ENCODE peak calls at places on chromosomes 5 and 9, in eight cellular contexts. J is transverse colon, F is ovary, K is tibial nerve, X is H1, I is suprapubic skin, C is K562, R is stomach. O is an unnamed sample.

GRCh38 chr5:38555354-38556114 is 912 bp downstream of the LIFR start:
- DNase-seq in C (no peak), R (no peak), X (no peak), F (no peak), I (no peak), J (no peak), K (no peak), O (no peak)

GRCh38 chr9:86944974-86945867 is 2.1 kb downstream of the GAS1 start:
- DNase-seq in K (no peak), C (no peak), I (no peak), J (no peak), R (no peak), F (peak), X (peak), O (peak)

GRCh38 chr9:112061152-112061740 is 113.9 kb downstream of the SUSD1 start:
- DNase-seq in F (no peak), I (peak), R (peak), X (no peak), C (peak), K (no peak), J (peak), O (peak)

GRCh38 chr5:179346875-179347274 is 1.6 kb upstream of the ADAMTS2 start:
- DNase-seq in I (no peak), K (no peak), C (no peak), X (no peak), R (no peak), J (no peak), F (no peak), O (no peak)

GRCh38 chr5:148740966-148741742 is 85.3 kb upstream of the ADRB2 start:
- DNase-seq in J (no peak), R (no peak), X (no peak), C (peak), F (no peak), I (no peak), K (no peak), O (peak)

GRCh38 chr9:98778711-98779530 is 17.4 kb downstream of the ANKS6 start:
- DNase-seq in R (no peak), X (peak), F (no peak), J (no peak), C (no peak), K (no peak), I (no peak), O (no peak)

GRCh38 chr5:178113141-178113787 is at the start of gene N4BP3:
- DNase-seq in R (peak), I (no peak), J (peak), K (no peak), F (no peak), X (peak), C (peak), O (no peak)

GRCh38 chr9:35229066-35229778 is 67.4 kb downstream of the UNC13B start:
- DNase-seq in X (no peak), J (no peak), F (no peak), R (no peak), C (no peak), K (no peak), I (no peak), O (no peak)

GRCh38 chr5:115543931-115544370 is 624 bp downstream of the FEM1C start:
- DNase-seq in X (no peak), F (no peak), K (peak), R (peak), J (peak), I (peak), C (peak), O (peak)

GRCh38 chr9:121350993-121351561 is 19.0 kb downstream of the STOM start:
- DNase-seq in K (peak), R (peak), F (peak), I (peak), X (no peak), C (peak), J (peak), O (peak)

GRCh38 chr9:134947265-134947955 is 29.7 kb upstream of the FCN1 start:
- DNase-seq in F (peak), K (no peak), R (no peak), J (no peak), X (no peak), C (no peak), I (no peak), O (no peak)

GRCh38 chr5:160937570-160937969 is 85.6 kb upstream of the ATP10B start:
- DNase-seq in J (no peak), K (no peak), F (no peak), X (no peak), R (peak), I (no peak), C (no peak), O (no peak)

GRCh38 chr5:60196382-60197113 is 303.0 kb upstream of the PDE4D start:
- DNase-seq in K (no peak), R (no peak), X (no peak), I (peak), C (no peak), F (no peak), J (no peak), O (peak)

GRCh38 chr5:179304466-179304865 is 40.8 kb downstream of the ADAMTS2 start:
- DNase-seq in J (no peak), C (no peak), F (no peak), K (no peak), X (no peak), R (no peak), I (peak), O (no peak)

GRCh38 chr5:107466233-107466769 is 204.4 kb downstream of the EFNA5 start:
- DNase-seq in R (no peak), F (no peak), X (no peak), C (peak), K (no peak), I (no peak), J (no peak), O (no peak)

GRCh38 chr9:130669965-130670364 is 5.6 kb downstream of the PRDM12 start:
- DNase-seq in X (no peak), I (no peak), C (no peak), J (no peak), R (no peak), F (no peak), K (no peak), O (no peak)

GRCh38 chr5:25568989-25569625 is 924.3 kb upstream of the CDH10 start:
- DNase-seq in J (no peak), R (no peak), X (no peak), I (no peak), C (peak), K (no peak), F (no peak), O (no peak)

GRCh38 chr5:56490971-56491468 is 257.9 kb upstream of the ANKRD55 start:
- DNase-seq in K (no peak), F (no peak), C (peak), X (no peak), R (no peak), I (no peak), J (no peak), O (no peak)

GRCh38 chr5:775960-776861 is 8.3 kb downstream of the ZDHHC11B start:
- DNase-seq in C (no peak), F (peak), J (no peak), I (peak), X (no peak), R (no peak), K (no peak), O (peak)

GRCh38 chr9:5110867-5111681 is 74.4 kb downstream of the INSL6 start:
- DNase-seq in K (no peak), I (no peak), C (no peak), F (peak), J (no peak), X (no peak), R (no peak), O (peak)

GRCh38 chr9:36099718-36100117 is 36.8 kb upstream of the GLIPR2 start:
- DNase-seq in F (no peak), X (no peak), R (no peak), J (no peak), K (no peak), C (no peak), I (no peak), O (no peak)

GRCh38 chr5:78929833-78930232 is 55.3 kb downstream of the ARSB start:
- DNase-seq in R (no peak), J (no peak), I (no peak), F (no peak), C (no peak), K (no peak), X (no peak), O (no peak)

GRCh38 chr9:7762600-7762999 is 37.0 kb downstream of the DMAC1 start:
- DNase-seq in J (no peak), K (no peak), R (no peak), X (no peak), I (no peak), C (no peak), F (no peak), O (no peak)

GRCh38 chr5:27267209-27267824 is 228.9 kb upstream of the CDH9 start:
- DNase-seq in J (no peak), I (no peak), K (no peak), X (no peak), F (no peak), C (no peak), R (no peak), O (no peak)

GRCh38 chr9:91604451-91604850 is 180.8 kb upstream of the NFIL3 start:
- DNase-seq in C (no peak), J (no peak), F (no peak), X (no peak), R (no peak), I (no peak), K (no peak), O (no peak)

DNA sequence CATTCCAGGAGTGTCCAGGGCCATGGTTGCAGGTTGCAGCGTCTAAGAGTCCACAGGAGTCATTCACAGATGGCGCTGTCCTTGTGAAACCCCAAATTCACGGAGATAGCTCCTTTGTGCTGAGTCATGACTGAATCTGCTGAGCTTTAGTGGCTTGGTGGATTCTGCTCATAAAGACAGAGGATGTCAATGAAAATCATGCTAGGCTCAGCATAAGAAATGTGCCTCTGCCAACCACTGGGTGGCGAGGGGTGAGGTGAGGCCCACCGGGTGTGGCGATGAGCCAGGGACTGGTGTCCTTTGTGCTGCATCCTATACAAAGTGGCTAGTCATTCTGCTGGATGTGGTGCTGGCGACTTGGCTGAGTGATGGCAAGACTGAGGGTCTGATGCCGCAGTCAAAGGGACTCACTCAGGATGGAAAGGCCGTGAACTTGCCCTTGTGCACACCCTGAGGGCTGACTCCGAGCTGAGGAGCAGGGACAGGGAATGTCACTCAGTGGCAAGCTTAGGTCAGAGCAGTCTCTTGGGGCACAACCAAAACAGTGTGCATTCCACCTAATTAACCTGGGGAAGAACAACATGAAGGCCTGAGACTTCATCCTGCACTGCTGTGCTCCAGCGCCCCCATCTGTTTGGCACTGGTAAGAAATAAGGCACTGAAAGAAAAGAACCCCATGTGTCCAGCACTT is 71.5 kb downstream of the DAP start:
- DNase-seq in I (no peak), K (no peak), R (no peak), C (peak), F (no peak), X (peak), J (no peak), O (no peak)
- TF ChIP-seq EP300 in I (no peak), K (no peak), R (no peak), C (no peak), F (no peak), X (no peak), J (no peak), O (no peak)

DNA sequence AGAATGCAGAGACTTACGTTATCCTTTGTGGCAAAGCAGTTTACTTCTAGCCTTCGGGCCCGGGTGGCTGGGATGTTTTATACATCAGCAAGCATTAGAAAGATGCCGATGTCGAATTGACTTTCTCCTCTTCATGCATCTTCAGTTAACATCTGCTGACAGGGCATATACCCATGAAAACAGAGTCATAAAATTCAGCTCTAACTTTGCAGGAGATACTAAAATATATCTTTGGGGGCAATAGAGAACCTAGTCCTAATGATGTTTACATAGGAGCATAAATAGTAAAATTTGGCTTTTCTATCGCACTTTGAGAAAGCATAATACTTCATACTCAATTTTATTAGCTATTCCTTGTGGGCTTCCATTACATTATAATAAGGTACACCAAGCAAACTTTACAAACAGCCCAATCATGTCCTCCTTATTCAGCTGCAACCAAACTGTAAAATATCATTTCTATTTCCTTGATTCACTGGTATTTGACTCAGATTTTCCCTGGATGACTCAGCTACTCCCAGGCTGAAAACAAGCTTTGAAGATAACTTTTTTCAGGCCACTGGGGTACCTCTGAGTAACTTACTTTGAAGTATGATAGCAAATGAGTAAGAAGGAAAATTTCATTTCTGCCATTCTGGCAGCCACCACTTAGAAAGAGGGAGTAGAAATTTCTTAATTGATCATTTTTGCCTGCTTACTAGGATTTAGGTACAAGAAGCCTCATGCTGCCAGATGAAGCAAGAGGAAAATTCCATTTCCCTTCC is 247.7 kb downstream of the PRELID2 start:
- DNase-seq in F (no peak), K (no peak), I (no peak), X (no peak), R (no peak), J (no peak), C (peak), O (no peak)
- TF ChIP-seq EP300 in F (no peak), K (no peak), I (no peak), X (no peak), R (no peak), J (no peak), C (no peak), O (no peak)

GRCh38 chr5:139640432-139641115 is 7.6 kb upstream of the CXXC5 start:
- DNase-seq in R (peak), K (no peak), I (peak), C (no peak), J (no peak), X (peak), F (no peak), O (peak)

GRCh38 chr5:139638736-139639618 is 9.2 kb upstream of the CXXC5 start:
- DNase-seq in J (peak), I (peak), R (peak), X (peak), K (no peak), F (no peak), C (peak), O (peak)

GRCh38 chr5:139641116-139642080 is 6.8 kb upstream of the CXXC5 start:
- DNase-seq in X (peak), R (peak), I (peak), K (no peak), F (no peak), J (no peak), C (no peak), O (peak)

GRCh38 chr5:139638090-139638735 is 9.9 kb upstream of the CXXC5 start:
- DNase-seq in R (peak), C (peak), K (no peak), J (peak), X (peak), I (peak), F (peak), O (peak)

DNA sequence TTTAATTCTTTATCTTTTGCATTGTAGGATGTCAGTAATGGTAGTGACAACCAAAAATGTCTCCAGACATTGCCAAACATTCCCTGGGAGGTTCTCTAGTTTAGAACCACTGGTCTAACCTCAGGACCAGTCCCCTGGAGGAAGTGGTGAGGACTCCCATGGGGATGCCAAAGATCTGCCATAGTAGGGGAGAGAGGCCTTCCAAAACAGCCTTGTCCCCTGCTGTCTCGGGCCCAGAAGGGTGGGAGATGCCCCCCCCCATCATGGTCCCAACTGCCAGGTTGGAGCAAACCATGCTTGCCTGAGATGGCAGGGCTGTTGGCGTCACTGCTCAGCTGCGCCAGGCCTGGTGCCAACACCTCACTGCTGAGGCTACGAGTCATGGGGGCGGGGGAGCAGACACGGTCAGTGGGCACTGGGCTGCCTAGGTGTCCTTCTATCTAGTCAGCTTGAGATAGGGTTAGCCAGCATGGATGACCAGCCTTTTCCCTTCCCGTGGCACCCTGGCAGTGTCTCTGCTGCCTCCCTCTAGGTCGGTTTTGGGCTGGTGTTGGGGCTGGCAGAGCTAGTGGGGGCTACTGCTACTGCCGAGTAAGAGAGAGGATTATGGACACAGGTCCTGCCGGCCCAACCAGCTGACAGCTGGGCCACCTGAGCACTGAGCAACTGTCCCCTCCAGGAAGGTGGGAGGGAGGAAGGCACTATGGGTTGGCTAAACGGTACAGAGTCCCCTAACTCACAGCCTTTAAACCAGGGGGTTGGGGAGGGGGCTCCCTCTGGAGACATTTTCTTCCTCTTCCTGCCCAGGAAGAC is 8.3 kb upstream of the CXXC5 start:
- DNase-seq in F (no peak), I (peak), K (no peak), R (peak), C (no peak), J (peak), X (peak), O (peak)
- TF ChIP-seq EP300 in F (no peak), I (no peak), K (no peak), R (no peak), C (no peak), J (no peak), X (no peak), O (no peak)

GRCh38 chr5:52502591-52502990 is 285.1 kb upstream of the ITGA1 start:
- DNase-seq in C (no peak), K (no peak), I (no peak), X (no peak), J (no peak), F (no peak), R (no peak), O (no peak)
- TF ChIP-seq EP300 in C (no peak), K (no peak), I (no peak), X (no peak), J (no peak), F (no peak), R (no peak), O (no peak)

GRCh38 chr5:176985516-176985915 is 21.1 kb downstream of the UIMC1 start:
- DNase-seq in K (no peak), R (no peak), C (no peak), X (no peak), J (no peak), I (no peak), F (no peak), O (no peak)
- TF ChIP-seq EP300 in K (no peak), R (no peak), C (no peak), X (no peak), J (no peak), I (no peak), F (no peak), O (no peak)

DNA sequence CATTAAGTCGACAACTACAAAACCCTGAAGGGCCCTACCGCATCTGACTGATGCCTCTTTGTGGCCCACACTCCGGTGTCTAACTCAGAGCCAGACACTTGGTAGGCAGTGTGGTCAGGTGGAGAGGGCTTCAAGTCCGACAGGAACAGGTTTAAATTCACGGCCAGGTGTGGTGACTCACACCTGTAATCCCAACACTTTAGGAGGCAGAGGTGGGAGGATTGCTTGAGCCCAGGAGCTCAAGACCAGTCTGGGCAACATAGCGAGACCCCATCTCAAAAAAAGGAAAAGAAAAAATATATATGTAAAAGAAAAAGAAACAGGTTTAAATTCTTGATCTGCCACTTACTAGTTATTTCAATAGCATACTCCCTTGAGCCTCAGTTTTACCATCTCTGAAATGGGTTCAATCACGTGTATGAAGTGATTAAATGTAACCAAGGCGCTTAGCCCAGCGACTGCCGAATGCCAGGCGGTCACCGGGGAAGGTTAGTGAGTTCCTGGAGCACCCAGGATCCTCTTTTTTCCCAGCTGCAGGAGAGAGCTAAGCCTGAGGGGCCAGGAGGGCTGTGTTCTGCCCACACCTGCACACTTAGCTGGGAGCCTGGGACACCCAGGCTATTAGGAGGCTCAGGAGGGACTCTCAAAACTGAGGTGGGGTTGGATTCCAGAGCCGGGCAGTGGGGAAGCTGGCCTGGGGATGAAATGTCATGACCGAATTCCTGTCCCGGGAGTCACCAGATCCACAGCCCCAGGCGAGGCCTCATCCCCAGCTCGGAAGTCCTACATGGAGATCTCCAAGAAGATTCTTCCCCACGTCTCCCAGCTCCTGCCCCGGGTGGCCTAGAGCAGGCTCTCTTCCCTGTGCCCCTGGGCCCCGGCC is 858 bp downstream of the CLTB start:
- DNase-seq in R (peak), I (peak), F (no peak), X (peak), J (peak), K (no peak), C (peak), O (peak)
- TF ChIP-seq EP300 in R (no peak), I (no peak), F (no peak), X (no peak), J (no peak), K (no peak), C (no peak), O (no peak)

DNA sequence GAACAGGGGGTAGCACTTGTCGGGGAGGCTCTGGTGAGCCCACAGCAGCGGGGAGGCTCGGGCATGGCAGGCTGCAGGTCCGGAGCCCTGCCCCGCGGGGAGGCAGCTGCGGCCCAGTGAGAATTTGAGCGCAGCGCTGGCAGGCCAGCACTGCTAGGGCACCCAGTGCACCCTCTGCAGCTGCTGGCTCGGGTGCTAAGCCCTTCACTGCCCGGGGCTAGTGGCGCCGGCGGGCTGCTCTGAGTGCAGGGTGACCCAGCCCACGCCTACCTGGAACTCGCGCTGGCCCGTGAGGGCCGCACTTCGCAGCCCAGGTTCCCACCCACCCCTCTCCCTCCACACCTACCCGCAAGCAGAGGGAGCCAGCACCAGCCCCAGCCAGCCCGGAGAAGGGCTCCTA is 151.0 kb downstream of the NXNL2 start:
- DNase-seq in I (no peak), R (no peak), X (no peak), C (no peak), K (no peak), J (no peak), F (no peak), O (no peak)
- TF ChIP-seq EP300 in I (no peak), R (no peak), X (no peak), C (no peak), K (no peak), J (no peak), F (no peak), O (no peak)

GRCh38 chr9:136671646-136672430 is 9.1 kb downstream of the EGFL7 start:
- DNase-seq in F (no peak), J (no peak), I (no peak), C (peak), R (no peak), X (peak), K (no peak), O (no peak)
- TF ChIP-seq EP300 in F (no peak), J (no peak), I (no peak), C (no peak), R (no peak), X (no peak), K (no peak), O (no peak)

O was measured in sigmoid colon.